ENCODE peak calls at places on chromosome 2, in four cellular contexts. One of them, this sample, is unnamed.

GRCh38 chr2:159192519-159192918 is 94.0 kb downstream of the WDSUB1 start:
- DNase-seq in endothelial cell of umbilical vein: no peak
- DNase-seq in sigmoid colon: no peak
- DNase-seq in psoas muscle: no peak
- DNase-seq in this sample: no peak

GRCh38 chr2:12317853-12318426 is 398.8 kb upstream of the TRIB2 start:
- DNase-seq in psoas muscle: no peak
- DNase-seq in sigmoid colon: no peak
- DNase-seq in endothelial cell of umbilical vein: peak
- DNase-seq in this sample: no peak

GRCh38 chr2:163640542-163641195 is 95.1 kb downstream of the FIGN start:
- DNase-seq in sigmoid colon: no peak
- DNase-seq in psoas muscle: no peak
- DNase-seq in endothelial cell of umbilical vein: no peak
- DNase-seq in this sample: no peak

GRCh38 chr2:202965810-202966454 is 48.7 kb upstream of the NBEAL1 start:
- DNase-seq in sigmoid colon: no peak
- DNase-seq in psoas muscle: no peak
- DNase-seq in endothelial cell of umbilical vein: peak
- DNase-seq in this sample: no peak

GRCh38 chr2:130241041-130241707 is 42.9 kb upstream of the TUBA3E start:
- DNase-seq in sigmoid colon: no peak
- DNase-seq in psoas muscle: no peak
- DNase-seq in endothelial cell of umbilical vein: peak
- DNase-seq in this sample: no peak

GRCh38 chr2:224778474-224778877 is 62.3 kb upstream of the CCDC195 start:
- DNase-seq in psoas muscle: no peak
- DNase-seq in endothelial cell of umbilical vein: peak
- DNase-seq in sigmoid colon: no peak
- DNase-seq in this sample: no peak

GRCh38 chr2:181752301-181752700 is 72.0 kb upstream of the NEUROD1 start:
- DNase-seq in sigmoid colon: no peak
- DNase-seq in endothelial cell of umbilical vein: peak
- DNase-seq in psoas muscle: no peak
- DNase-seq in this sample: no peak

GRCh38 chr2:11850082-11850481 is 103.7 kb downstream of the LPIN1 start:
- DNase-seq in sigmoid colon: no peak
- DNase-seq in psoas muscle: no peak
- DNase-seq in endothelial cell of umbilical vein: no peak
- DNase-seq in this sample: no peak

GRCh38 chr2:95025406-95026319 is at the start of gene MAL:
- DNase-seq in endothelial cell of umbilical vein: no peak
- DNase-seq in sigmoid colon: no peak
- DNase-seq in psoas muscle: no peak
- DNase-seq in this sample: no peak

GRCh38 chr2:43221660-43222471 is 4.5 kb downstream of the ZFP36L2 start:
- DNase-seq in sigmoid colon: peak
- DNase-seq in endothelial cell of umbilical vein: peak
- DNase-seq in psoas muscle: peak
- DNase-seq in this sample: peak

GRCh38 chr2:18473241-18473841 is 87.1 kb downstream of the RDH14 start:
- DNase-seq in endothelial cell of umbilical vein: no peak
- DNase-seq in psoas muscle: peak
- DNase-seq in sigmoid colon: peak
- DNase-seq in this sample: peak

GRCh38 chr2:175707322-175707721 is 294.7 kb downstream of the LNPK start:
- DNase-seq in endothelial cell of umbilical vein: no peak
- DNase-seq in psoas muscle: no peak
- DNase-seq in sigmoid colon: no peak
- DNase-seq in this sample: no peak

GRCh38 chr2:67209107-67209506 is 188.0 kb upstream of the ETAA1 start:
- DNase-seq in endothelial cell of umbilical vein: peak
- DNase-seq in sigmoid colon: no peak
- DNase-seq in psoas muscle: no peak
- DNase-seq in this sample: no peak

GRCh38 chr2:234502285-234502918 is 5.5 kb upstream of the ARL4C start:
- DNase-seq in sigmoid colon: no peak
- DNase-seq in endothelial cell of umbilical vein: no peak
- DNase-seq in psoas muscle: no peak
- DNase-seq in this sample: no peak

GRCh38 chr2:71474744-71475421 is 21.5 kb downstream of the DYSF start:
- DNase-seq in psoas muscle: no peak
- DNase-seq in sigmoid colon: peak
- DNase-seq in endothelial cell of umbilical vein: no peak
- DNase-seq in this sample: no peak

GRCh38 chr2:218400167-218400929 is 680 bp downstream of the CTDSP1 start:
- DNase-seq in sigmoid colon: peak
- DNase-seq in endothelial cell of umbilical vein: peak
- DNase-seq in psoas muscle: peak
- DNase-seq in this sample: peak

GRCh38 chr2:43055985-43056384 is 170.4 kb downstream of the ZFP36L2 start:
- DNase-seq in psoas muscle: no peak
- DNase-seq in endothelial cell of umbilical vein: no peak
- DNase-seq in sigmoid colon: peak
- DNase-seq in this sample: no peak

GRCh38 chr2:127413782-127414743 is 4.2 kb upstream of the PROC start:
- DNase-seq in endothelial cell of umbilical vein: peak
- DNase-seq in sigmoid colon: no peak
- DNase-seq in psoas muscle: no peak
- DNase-seq in this sample: no peak

GRCh38 chr2:173388795-173389194 is 34.1 kb downstream of the CDCA7 start:
- DNase-seq in sigmoid colon: no peak
- DNase-seq in endothelial cell of umbilical vein: no peak
- DNase-seq in psoas muscle: no peak
- DNase-seq in this sample: no peak

GRCh38 chr2:219471476-219472371 is 27.0 kb upstream of the GMPPA start:
- DNase-seq in psoas muscle: no peak
- DNase-seq in endothelial cell of umbilical vein: no peak
- DNase-seq in sigmoid colon: no peak
- DNase-seq in this sample: no peak

GRCh38 chr2:85794491-85795121 is 40.8 kb downstream of the ATOH8 start:
- DNase-seq in psoas muscle: peak
- DNase-seq in endothelial cell of umbilical vein: no peak
- DNase-seq in sigmoid colon: peak
- DNase-seq in this sample: peak

GRCh38 chr2:2271471-2271941 is 59.6 kb downstream of the MYT1L start:
- DNase-seq in endothelial cell of umbilical vein: no peak
- DNase-seq in psoas muscle: no peak
- DNase-seq in sigmoid colon: no peak
- DNase-seq in this sample: peak

GRCh38 chr2:220043155-220043992 is 415.9 kb downstream of the SLC4A3 start:
- DNase-seq in sigmoid colon: no peak
- DNase-seq in psoas muscle: no peak
- DNase-seq in endothelial cell of umbilical vein: no peak
- DNase-seq in this sample: no peak

GRCh38 chr2:74847075-74847858 is 13.3 kb downstream of the HK2 start:
- DNase-seq in psoas muscle: no peak
- DNase-seq in sigmoid colon: no peak
- DNase-seq in endothelial cell of umbilical vein: no peak
- DNase-seq in this sample: no peak

GRCh38 chr2:232842689-232843088 is 27.4 kb upstream of the SNORC start:
- DNase-seq in endothelial cell of umbilical vein: no peak
- DNase-seq in psoas muscle: no peak
- DNase-seq in sigmoid colon: no peak
- DNase-seq in this sample: no peak

GRCh38 chr2:70141754-70142589 is 48.8 kb downstream of the C2orf42 start:
- DNase-seq in endothelial cell of umbilical vein: peak
- DNase-seq in psoas muscle: no peak
- DNase-seq in sigmoid colon: no peak
- DNase-seq in this sample: peak

GRCh38 chr2:233349005-233349998 is 5.0 kb upstream of the DGKD start:
- DNase-seq in psoas muscle: peak
- DNase-seq in sigmoid colon: no peak
- DNase-seq in endothelial cell of umbilical vein: peak
- DNase-seq in this sample: no peak

GRCh38 chr2:219473511-219473910 is 25.2 kb upstream of the GMPPA start:
- DNase-seq in sigmoid colon: no peak
- DNase-seq in psoas muscle: no peak
- DNase-seq in endothelial cell of umbilical vein: no peak
- DNase-seq in this sample: no peak

GRCh38 chr2:94964193-94964592 is 61.3 kb upstream of the MAL start:
- DNase-seq in psoas muscle: no peak
- DNase-seq in sigmoid colon: no peak
- DNase-seq in endothelial cell of umbilical vein: no peak
- DNase-seq in this sample: no peak

GRCh38 chr2:100268986-100269385 is 53.3 kb downstream of the LONRF2 start:
- DNase-seq in sigmoid colon: no peak
- DNase-seq in endothelial cell of umbilical vein: no peak
- DNase-seq in psoas muscle: no peak
- DNase-seq in this sample: no peak

GRCh38 chr2:64727843-64728463 is 74.2 kb upstream of the SERTAD2 start:
- DNase-seq in endothelial cell of umbilical vein: no peak
- DNase-seq in sigmoid colon: no peak
- DNase-seq in psoas muscle: no peak
- DNase-seq in this sample: no peak

GRCh38 chr2:177673602-177674595 is 281.3 kb downstream of the AGPS start:
- DNase-seq in endothelial cell of umbilical vein: no peak
- DNase-seq in psoas muscle: no peak
- DNase-seq in sigmoid colon: no peak
- DNase-seq in this sample: no peak

GRCh38 chr2:68423966-68424650 is 43.0 kb downstream of the FBXO48 start:
- DNase-seq in endothelial cell of umbilical vein: no peak
- DNase-seq in sigmoid colon: no peak
- DNase-seq in psoas muscle: no peak
- DNase-seq in this sample: no peak

GRCh38 chr2:135709992-135710391 is 31.7 kb upstream of the UBXN4 start:
- DNase-seq in endothelial cell of umbilical vein: peak
- DNase-seq in psoas muscle: peak
- DNase-seq in sigmoid colon: peak
- DNase-seq in this sample: peak

GRCh38 chr2:196066794-196067382 is 1.7 kb downstream of the DNAH7 start:
- DNase-seq in psoas muscle: no peak
- DNase-seq in endothelial cell of umbilical vein: peak
- DNase-seq in sigmoid colon: no peak
- DNase-seq in this sample: no peak

GRCh38 chr2:233076749-233077148 is 16.6 kb downstream of the INPP5D start:
- DNase-seq in sigmoid colon: no peak
- DNase-seq in psoas muscle: no peak
- DNase-seq in endothelial cell of umbilical vein: peak
- DNase-seq in this sample: no peak

GRCh38 chr2:10772868-10773215 is 39.7 kb downstream of the PDIA6 start:
- DNase-seq in endothelial cell of umbilical vein: no peak
- DNase-seq in sigmoid colon: peak
- DNase-seq in psoas muscle: no peak
- DNase-seq in this sample: no peak

GRCh38 chr2:237167038-237167437 is 81.3 kb downstream of the COPS8 start:
- DNase-seq in psoas muscle: no peak
- DNase-seq in sigmoid colon: no peak
- DNase-seq in endothelial cell of umbilical vein: no peak
- DNase-seq in this sample: no peak

GRCh38 chr2:237170017-237170416 is 84.3 kb downstream of the COPS8 start:
- DNase-seq in endothelial cell of umbilical vein: no peak
- DNase-seq in sigmoid colon: no peak
- DNase-seq in psoas muscle: no peak
- DNase-seq in this sample: no peak

GRCh38 chr2:237167934-237168333 is 82.2 kb downstream of the COPS8 start:
- DNase-seq in sigmoid colon: no peak
- DNase-seq in psoas muscle: no peak
- DNase-seq in endothelial cell of umbilical vein: no peak
- DNase-seq in this sample: no peak

GRCh38 chr2:237171895-237172294 is 86.2 kb downstream of the COPS8 start:
- DNase-seq in endothelial cell of umbilical vein: no peak
- DNase-seq in psoas muscle: no peak
- DNase-seq in sigmoid colon: no peak
- DNase-seq in this sample: no peak

DNA sequence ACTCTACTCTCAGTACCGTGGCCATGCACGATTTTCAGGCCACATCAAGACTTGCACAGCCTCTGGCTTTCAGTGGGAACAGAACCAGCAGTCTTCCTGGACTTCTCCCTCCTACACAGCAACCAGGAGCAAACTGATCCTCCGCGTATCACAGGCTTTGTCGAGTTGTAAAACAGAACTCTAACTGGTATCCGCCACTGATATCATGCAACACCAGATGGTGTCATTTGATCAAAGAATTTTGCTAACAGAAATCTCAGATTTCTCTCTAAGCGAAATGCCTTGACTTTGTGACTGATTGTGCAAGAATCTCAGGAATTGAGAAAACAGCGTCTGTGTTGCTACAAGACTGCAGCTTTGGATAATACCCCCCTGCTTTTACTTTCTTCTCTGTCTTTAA is 85.7 kb downstream of the COPS8 start:
- DNase-seq in sigmoid colon: peak
- DNase-seq in psoas muscle: no peak
- DNase-seq in endothelial cell of umbilical vein: peak
- DNase-seq in this sample: no peak
- H3K27ac ChIP-seq in sigmoid colon: peak
- H3K27ac ChIP-seq in psoas muscle: peak
- H3K27ac ChIP-seq in endothelial cell of umbilical vein: no peak
- H3K27ac ChIP-seq in this sample: no peak

GRCh38 chr2:191910518-191910917 is 63.6 kb upstream of the CAVIN2 start:
- DNase-seq in endothelial cell of umbilical vein: peak
- DNase-seq in psoas muscle: no peak
- DNase-seq in sigmoid colon: no peak
- DNase-seq in this sample: no peak
- H3K27ac ChIP-seq in endothelial cell of umbilical vein: peak
- H3K27ac ChIP-seq in psoas muscle: no peak
- H3K27ac ChIP-seq in sigmoid colon: no peak
- H3K27ac ChIP-seq in this sample: no peak

GRCh38 chr2:182907081-182907830 is 40.8 kb upstream of the FRZB start:
- DNase-seq in endothelial cell of umbilical vein: peak
- DNase-seq in psoas muscle: peak
- DNase-seq in sigmoid colon: no peak
- DNase-seq in this sample: no peak
- H3K27ac ChIP-seq in endothelial cell of umbilical vein: no peak
- H3K27ac ChIP-seq in psoas muscle: peak
- H3K27ac ChIP-seq in sigmoid colon: no peak
- H3K27ac ChIP-seq in this sample: no peak

GRCh38 chr2:20218331-20219320 is 6.3 kb downstream of the SDC1 start:
- DNase-seq in psoas muscle: no peak
- DNase-seq in sigmoid colon: no peak
- DNase-seq in endothelial cell of umbilical vein: no peak
- DNase-seq in this sample: no peak
- H3K27ac ChIP-seq in psoas muscle: no peak
- H3K27ac ChIP-seq in sigmoid colon: no peak
- H3K27ac ChIP-seq in endothelial cell of umbilical vein: no peak
- H3K27ac ChIP-seq in this sample: no peak